ENCODE peak calls at places on chromosomes 2 and 18, in five cellular contexts. One of them, this sample, is unnamed.

GRCh38 chr18:28095041-28095440 is 81.9 kb downstream of the CDH2 start:
- DNase-seq in HCT116: no peak
- DNase-seq in endothelial cell of umbilical vein: no peak
- DNase-seq in GM12878: no peak
- DNase-seq in A549: no peak
- DNase-seq in this sample: no peak

GRCh38 chr18:62999392-62999791 is 284.1 kb downstream of the PHLPP1 start:
- DNase-seq in A549: no peak
- DNase-seq in HCT116: no peak
- DNase-seq in GM12878: no peak
- DNase-seq in endothelial cell of umbilical vein: peak; percentile 90
- DNase-seq in this sample: no peak

GRCh38 chr18:56569391-56569790 is 69.0 kb downstream of the TXNL1 start:
- DNase-seq in endothelial cell of umbilical vein: no peak
- DNase-seq in A549: no peak
- DNase-seq in GM12878: no peak
- DNase-seq in HCT116: no peak
- DNase-seq in this sample: peak; percentile 13

GRCh38 chr2:152541712-152542111 is 175.5 kb downstream of the PRPF40A start:
- DNase-seq in endothelial cell of umbilical vein: no peak
- DNase-seq in A549: no peak
- DNase-seq in GM12878: no peak
- DNase-seq in HCT116: no peak
- DNase-seq in this sample: peak; percentile 21

GRCh38 chr2:158783923-158784322 is 11.2 kb upstream of the DAPL1 start:
- DNase-seq in HCT116: no peak
- DNase-seq in GM12878: no peak
- DNase-seq in endothelial cell of umbilical vein: no peak
- DNase-seq in A549: no peak
- DNase-seq in this sample: peak; percentile 54

GRCh38 chr2:70113396-70114100 is 26.3 kb downstream of the PCBP1 start:
- DNase-seq in GM12878: no peak
- DNase-seq in HCT116: no peak
- DNase-seq in A549: no peak
- DNase-seq in endothelial cell of umbilical vein: no peak
- DNase-seq in this sample: no peak

GRCh38 chr2:56583796-56584313 is 400.1 kb downstream of the CCDC85A start:
- DNase-seq in A549: no peak
- DNase-seq in GM12878: no peak
- DNase-seq in endothelial cell of umbilical vein: no peak
- DNase-seq in HCT116: no peak
- DNase-seq in this sample: no peak

GRCh38 chr2:44246840-44247369 is 28.4 kb upstream of the SLC3A1 start:
- DNase-seq in endothelial cell of umbilical vein: no peak
- DNase-seq in GM12878: no peak
- DNase-seq in A549: no peak
- DNase-seq in HCT116: no peak
- DNase-seq in this sample: peak; percentile 25

GRCh38 chr2:204503869-204504268 is 41.4 kb upstream of the PARD3B start:
- DNase-seq in GM12878: no peak
- DNase-seq in A549: no peak
- DNase-seq in HCT116: no peak
- DNase-seq in endothelial cell of umbilical vein: no peak
- DNase-seq in this sample: no peak

GRCh38 chr18:10020176-10020575 is 106.4 kb downstream of the VAPA start:
- DNase-seq in HCT116: no peak
- DNase-seq in A549: no peak
- DNase-seq in endothelial cell of umbilical vein: no peak
- DNase-seq in GM12878: no peak
- DNase-seq in this sample: peak; percentile 71

GRCh38 chr2:162706770-162707169 is 131.8 kb downstream of the KCNH7 start:
- DNase-seq in endothelial cell of umbilical vein: no peak
- DNase-seq in HCT116: no peak
- DNase-seq in GM12878: no peak
- DNase-seq in A549: no peak
- DNase-seq in this sample: no peak

GRCh38 chr18:44679912-44680270 is 797 bp upstream of the SETBP1 start:
- DNase-seq in endothelial cell of umbilical vein: peak; percentile 29
- DNase-seq in GM12878: no peak
- DNase-seq in HCT116: no peak
- DNase-seq in A549: peak; percentile 16
- DNase-seq in this sample: no peak

GRCh38 chr2:101004671-101005325 is 2.7 kb downstream of the RPL31 start:
- DNase-seq in A549: no peak
- DNase-seq in endothelial cell of umbilical vein: no peak
- DNase-seq in GM12878: no peak
- DNase-seq in HCT116: no peak
- DNase-seq in this sample: no peak
- TF ChIP-seq POLR2A in A549: no peak
- TF ChIP-seq POLR2A in endothelial cell of umbilical vein: peak; percentile 55
- TF ChIP-seq POLR2A in GM12878: no peak
- TF ChIP-seq POLR2A in HCT116: no peak
- TF ChIP-seq POLR2A in this sample: no peak

GRCh38 chr2:208268553-208268952 is 2.5 kb downstream of the PIKFYVE start:
- DNase-seq in endothelial cell of umbilical vein: no peak
- DNase-seq in A549: no peak
- DNase-seq in GM12878: no peak
- DNase-seq in HCT116: no peak
- DNase-seq in this sample: peak; percentile 30

GRCh38 chr2:208265371-208265806 is 666 bp upstream of the PIKFYVE start:
- DNase-seq in endothelial cell of umbilical vein: no peak
- DNase-seq in A549: peak; percentile 15
- DNase-seq in GM12878: no peak
- DNase-seq in HCT116: no peak
- DNase-seq in this sample: peak; percentile 77

GRCh38 chr2:208269091-208269490 is 3.0 kb downstream of the PIKFYVE start:
- DNase-seq in A549: peak; percentile 14
- DNase-seq in GM12878: no peak
- DNase-seq in HCT116: no peak
- DNase-seq in endothelial cell of umbilical vein: no peak
- DNase-seq in this sample: peak; percentile 55

GRCh38 chr2:208266641-208267335 is 733 bp downstream of the PIKFYVE start:
- DNase-seq in A549: no peak
- DNase-seq in HCT116: no peak
- DNase-seq in endothelial cell of umbilical vein: peak; percentile 57
- DNase-seq in GM12878: no peak
- DNase-seq in this sample: peak; percentile 31

GRCh38 chr2:208265807-208266640 is at the start of gene PIKFYVE:
- DNase-seq in HCT116: peak; percentile 96
- DNase-seq in endothelial cell of umbilical vein: peak; percentile 97
- DNase-seq in A549: peak; percentile 92
- DNase-seq in GM12878: peak; percentile 91
- DNase-seq in this sample: peak; percentile 100
- TF ChIP-seq CTCF in HCT116: no peak
- TF ChIP-seq CTCF in endothelial cell of umbilical vein: no peak
- TF ChIP-seq CTCF in A549: no peak
- TF ChIP-seq CTCF in GM12878: peak; percentile 11
- TF ChIP-seq CTCF in this sample: no peak

DNA sequence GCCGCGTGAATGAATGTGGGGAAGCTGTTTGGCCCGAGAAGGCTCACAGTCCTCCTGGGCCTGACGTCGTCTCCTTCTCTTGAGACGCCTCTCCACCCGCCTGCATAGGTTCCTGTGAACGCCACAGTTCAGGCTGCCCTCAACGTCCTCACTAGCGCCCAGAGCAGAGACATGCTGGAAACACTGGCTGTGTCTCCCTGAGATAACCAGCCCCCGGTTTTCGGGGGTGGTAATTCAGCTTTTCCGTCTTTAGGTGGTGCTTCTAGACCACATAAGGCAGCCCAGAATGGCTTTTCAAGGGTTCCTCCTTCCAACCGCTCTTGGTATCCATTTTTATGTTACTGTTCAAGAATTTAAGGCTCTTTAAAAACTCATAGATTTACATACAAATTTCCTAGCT is 110.4 kb upstream of the PXDN start:
- DNase-seq in A549: peak; percentile 55
- DNase-seq in HCT116: no peak
- DNase-seq in GM12878: no peak
- DNase-seq in endothelial cell of umbilical vein: no peak
- DNase-seq in this sample: peak; percentile 42
- TF ChIP-seq MAX in A549: no peak
- TF ChIP-seq MAX in HCT116: no peak
- TF ChIP-seq MAX in GM12878: no peak
- TF ChIP-seq MAX in endothelial cell of umbilical vein: no peak
- TF ChIP-seq MAX in this sample: no peak

GRCh38 chr18:12838178-12838634 is 45.8 kb downstream of the PTPN2 start:
- DNase-seq in GM12878: peak; percentile 39
- DNase-seq in A549: peak; percentile 65
- DNase-seq in endothelial cell of umbilical vein: no peak
- DNase-seq in HCT116: no peak
- DNase-seq in this sample: peak; percentile 90
- TF ChIP-seq POLR2A in GM12878: no peak
- TF ChIP-seq POLR2A in A549: no peak
- TF ChIP-seq POLR2A in endothelial cell of umbilical vein: no peak
- TF ChIP-seq POLR2A in HCT116: no peak
- TF ChIP-seq POLR2A in this sample: no peak

GRCh38 chr2:108199726-108200125 is 40.0 kb upstream of the SULT1C3 start:
- DNase-seq in HCT116: no peak
- DNase-seq in endothelial cell of umbilical vein: no peak
- DNase-seq in A549: no peak
- DNase-seq in GM12878: no peak
- DNase-seq in this sample: no peak

GRCh38 chr2:108193251-108193650 is 46.5 kb upstream of the SULT1C3 start:
- DNase-seq in HCT116: no peak
- DNase-seq in endothelial cell of umbilical vein: no peak
- DNase-seq in A549: no peak
- DNase-seq in GM12878: no peak
- DNase-seq in this sample: no peak

GRCh38 chr2:108195133-108195439 is 44.7 kb upstream of the SULT1C3 start:
- DNase-seq in HCT116: no peak
- DNase-seq in GM12878: no peak
- DNase-seq in endothelial cell of umbilical vein: no peak
- DNase-seq in A549: no peak
- DNase-seq in this sample: no peak

GRCh38 chr2:108189316-108189715 is 50.5 kb upstream of the SULT1C3 start:
- DNase-seq in GM12878: no peak
- DNase-seq in HCT116: no peak
- DNase-seq in endothelial cell of umbilical vein: no peak
- DNase-seq in A549: no peak
- DNase-seq in this sample: no peak

GRCh38 chr2:108194409-108195132 is 45.2 kb upstream of the SULT1C3 start:
- DNase-seq in GM12878: no peak
- DNase-seq in endothelial cell of umbilical vein: no peak
- DNase-seq in HCT116: no peak
- DNase-seq in A549: no peak
- DNase-seq in this sample: peak; percentile 18
- TF ChIP-seq CTCF in GM12878: no peak
- TF ChIP-seq CTCF in endothelial cell of umbilical vein: peak; percentile 4
- TF ChIP-seq CTCF in HCT116: peak; percentile 9
- TF ChIP-seq CTCF in A549: peak; percentile 66
- TF ChIP-seq CTCF in this sample: peak; percentile 7

DNA sequence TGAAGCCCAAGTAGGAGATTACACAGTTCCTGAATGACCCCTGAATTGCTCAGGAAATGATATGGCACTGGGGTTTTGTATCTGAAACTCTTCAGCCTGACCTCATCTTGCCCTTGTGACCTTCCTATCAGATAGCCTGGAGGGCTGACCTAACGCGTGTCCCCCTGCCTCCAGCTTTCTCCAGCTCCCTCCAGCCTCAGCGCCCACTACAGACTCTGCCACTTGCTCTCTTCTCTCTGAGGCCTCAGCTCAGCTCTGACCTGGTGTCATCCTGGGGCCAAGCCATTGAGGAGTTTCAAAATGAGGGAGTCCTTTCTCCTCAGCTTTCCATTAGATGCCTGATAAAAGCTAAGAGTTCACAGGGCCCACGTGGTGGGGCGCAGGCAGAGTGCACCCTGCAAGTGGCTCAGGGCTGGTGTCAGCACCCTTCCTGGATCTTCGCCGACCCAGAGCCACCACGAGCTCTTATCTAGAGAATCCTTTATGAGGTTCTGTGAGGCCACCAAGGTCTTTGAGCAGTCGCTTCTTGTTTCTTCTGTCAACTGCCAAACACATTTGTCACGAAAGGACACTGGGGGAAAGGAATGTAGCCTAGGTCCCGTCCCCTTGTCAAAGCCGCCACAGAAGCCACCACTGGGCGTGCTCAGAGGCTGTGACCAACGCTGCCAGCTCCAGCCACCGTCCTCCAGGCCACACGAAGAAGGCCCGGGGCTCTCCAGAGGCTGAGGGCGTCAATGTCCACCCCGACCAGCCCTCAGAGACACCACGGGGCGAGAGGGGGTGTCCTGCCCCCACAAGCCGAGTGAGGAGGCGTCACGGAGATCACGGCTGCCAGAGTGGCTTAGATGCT is 131.3 kb upstream of the GPC1 start:
- DNase-seq in GM12878: no peak
- DNase-seq in A549: no peak
- DNase-seq in HCT116: no peak
- DNase-seq in endothelial cell of umbilical vein: no peak
- DNase-seq in this sample: no peak
- TF ChIP-seq MAX in GM12878: no peak
- TF ChIP-seq MAX in A549: no peak
- TF ChIP-seq MAX in HCT116: no peak
- TF ChIP-seq MAX in endothelial cell of umbilical vein: no peak
- TF ChIP-seq MAX in this sample: no peak

GRCh38 chr2:96116424-96116878 is at the start of gene ADRA2B:
- DNase-seq in HCT116: peak; percentile 47
- DNase-seq in GM12878: no peak
- DNase-seq in A549: peak; percentile 46
- DNase-seq in endothelial cell of umbilical vein: peak; percentile 19
- DNase-seq in this sample: no peak
- TF ChIP-seq POLR2A in HCT116: no peak
- TF ChIP-seq POLR2A in GM12878: no peak
- TF ChIP-seq POLR2A in A549: no peak
- TF ChIP-seq POLR2A in endothelial cell of umbilical vein: no peak
- TF ChIP-seq POLR2A in this sample: no peak

DNA sequence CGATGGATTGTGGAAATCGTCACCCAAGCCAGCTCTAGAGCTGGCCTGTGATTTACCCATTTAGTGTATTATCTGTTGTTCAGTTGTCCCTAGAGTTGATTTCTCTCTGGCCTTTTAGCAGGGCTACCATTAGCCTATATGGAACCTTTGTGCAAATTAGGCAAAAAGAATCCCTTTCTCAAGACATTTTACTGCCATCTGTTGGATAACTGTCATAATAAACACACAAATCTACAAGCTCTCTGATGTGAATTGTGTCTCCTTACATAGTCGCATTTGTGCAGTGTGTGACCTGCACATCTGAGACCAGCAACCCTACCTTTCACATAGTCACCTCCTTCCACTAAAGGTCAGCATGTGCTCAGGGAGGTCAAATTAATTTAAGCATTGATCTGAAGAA is 34.0 kb downstream of the LOXHD1 start:
- DNase-seq in endothelial cell of umbilical vein: no peak
- DNase-seq in HCT116: no peak
- DNase-seq in A549: no peak
- DNase-seq in GM12878: peak; percentile 2
- DNase-seq in this sample: peak; percentile 35
- TF ChIP-seq CTCF in endothelial cell of umbilical vein: no peak
- TF ChIP-seq CTCF in HCT116: peak; percentile 31
- TF ChIP-seq CTCF in A549: peak; percentile 29
- TF ChIP-seq CTCF in GM12878: peak; percentile 16
- TF ChIP-seq CTCF in this sample: no peak